ENCODE peak calls at places on chromosomes 11 and 22, in six cellular contexts. F, M, J, V, G and K are unnamed samples.

GRCh38 chr11:65557280-65558001 is 718 bp downstream of the LTBP3 start:
- ATAC-seq in J (no peak), V (peak), F (peak), G (no peak), M (peak), K (no peak)

GRCh38 chr11:60700689-60701508 is 1.5 kb downstream of the MS4A8 start:
- ATAC-seq in J (no peak), V (no peak), G (peak), M (no peak), F (peak), K (no peak)

GRCh38 chr11:117717485-117718314 is 79.3 kb downstream of the DSCAML1 start:
- ATAC-seq in F (peak), V (no peak), M (no peak), J (no peak), G (peak), K (no peak)

GRCh38 chr22:23270212-23270733 is 90.0 kb downstream of the BCR start:
- ATAC-seq in F (no peak), J (no peak), V (no peak), M (no peak), G (no peak), K (no peak)

GRCh38 chr11:77115181-77115611 is 12.6 kb downstream of the OMP start:
- ATAC-seq in F (no peak), J (no peak), G (no peak), V (no peak), M (no peak), K (no peak)

GRCh38 chr22:40345271-40345670 is 1.0 kb upstream of the ADSL start:
- ATAC-seq in J (no peak), M (no peak), G (no peak), F (no peak), V (no peak), K (no peak)

GRCh38 chr11:118277312-118277711 is 13.2 kb upstream of the MPZL2 start:
- ATAC-seq in M (peak), V (no peak), F (no peak), J (no peak), G (no peak), K (no peak)

GRCh38 chr11:20250644-20251247 is 90.5 kb upstream of the DBX1 start:
- ATAC-seq in V (no peak), G (no peak), M (no peak), F (peak), J (no peak), K (no peak)

GRCh38 chr11:77046060-77046501 is 11.9 kb downstream of the B3GNT6 start:
- ATAC-seq in J (peak), G (peak), M (peak), V (peak), F (peak), K (peak)

GRCh38 chr22:21936151-21936778 is 16.4 kb downstream of the PPM1F start:
- ATAC-seq in M (no peak), F (no peak), J (no peak), V (no peak), G (no peak), K (no peak)